ENCODE peak calls at places on chromosomes 7 and 10, in four cellular contexts. Z is small intestine, M is tibial artery, D is endothelial cell of umbilical vein. W is an unnamed sample.

GRCh38 chr7:99677013-99677412 is 2.8 kb downstream of the CYP3A5 start:
- DNase-seq in D (no peak), Z (no peak), M (no peak), W (no peak)

GRCh38 chr7:149820622-149821190 is 17.5 kb upstream of the ZNF862 start:
- DNase-seq in D (no peak), M (no peak), Z (no peak), W (no peak)

GRCh38 chr10:29517352-29517923 is 117.3 kb downstream of the SVIL start:
- DNase-seq in M (no peak), D (peak; percentile 22), Z (peak; percentile 20), W (no peak)

GRCh38 chr7:17108049-17108584 is 190.3 kb upstream of the AHR start:
- DNase-seq in M (no peak), D (no peak), Z (no peak), W (no peak)

GRCh38 chr10:128149267-128149666 is 23.0 kb upstream of the MKI67 start:
- DNase-seq in M (no peak), D (no peak), Z (no peak), W (peak; percentile 72)

GRCh38 chr10:104123397-104123796 is 1.4 kb downstream of the SFR1 start:
- DNase-seq in M (no peak), Z (peak; percentile 11), D (peak; percentile 46), W (no peak)

GRCh38 chr7:101373812-101374612 is 11.3 kb downstream of the COL26A1 start:
- DNase-seq in Z (no peak), M (no peak), D (no peak), W (no peak)

GRCh38 chr10:60424971-60425370 is 35.3 kb upstream of the ANK3 start:
- DNase-seq in Z (no peak), M (no peak), D (no peak), W (no peak)

GRCh38 chr10:88392222-88392621 is 190.9 kb downstream of the RNLS start:
- DNase-seq in Z (peak; percentile 52), M (no peak), D (no peak), W (no peak)

GRCh38 chr7:610531-611280 is 91.1 kb upstream of the PDGFA start:
- DNase-seq in M (no peak), D (peak; percentile 74), Z (no peak), W (no peak)

GRCh38 chr10:28396317-28396716 is 93.5 kb upstream of the MPP7 start:
- DNase-seq in D (no peak), Z (no peak), M (no peak), W (no peak)
- H3K4me3 ChIP-seq in D (no peak overlapping the region), Z (no peak overlapping the region), M (no peak overlapping the region), W (no peak overlapping the region)

GRCh38 chr7:151166629-151167196 is 781 bp downstream of the GBX1 start:
- DNase-seq in D (no peak), Z (no peak), M (no peak), W (no peak)
- H3K27me3 ChIP-seq in D (peaks cover 67% of the 10 kb centered on the region), Z (peaks cover 10% of the 10 kb centered on the region), M (peaks cover 80% of the 10 kb centered on the region), W (peaks cover 67% of the 10 kb centered on the region)

GRCh38 chr10:119713744-119714483 is 11.9 kb upstream of the INPP5F start:
- DNase-seq in M (no peak), D (no peak), Z (no peak), W (no peak)
- H3K4me3 ChIP-seq in M (no peak overlapping the region), D (no peak overlapping the region), Z (no peak overlapping the region), W (no peak overlapping the region)

DNA sequence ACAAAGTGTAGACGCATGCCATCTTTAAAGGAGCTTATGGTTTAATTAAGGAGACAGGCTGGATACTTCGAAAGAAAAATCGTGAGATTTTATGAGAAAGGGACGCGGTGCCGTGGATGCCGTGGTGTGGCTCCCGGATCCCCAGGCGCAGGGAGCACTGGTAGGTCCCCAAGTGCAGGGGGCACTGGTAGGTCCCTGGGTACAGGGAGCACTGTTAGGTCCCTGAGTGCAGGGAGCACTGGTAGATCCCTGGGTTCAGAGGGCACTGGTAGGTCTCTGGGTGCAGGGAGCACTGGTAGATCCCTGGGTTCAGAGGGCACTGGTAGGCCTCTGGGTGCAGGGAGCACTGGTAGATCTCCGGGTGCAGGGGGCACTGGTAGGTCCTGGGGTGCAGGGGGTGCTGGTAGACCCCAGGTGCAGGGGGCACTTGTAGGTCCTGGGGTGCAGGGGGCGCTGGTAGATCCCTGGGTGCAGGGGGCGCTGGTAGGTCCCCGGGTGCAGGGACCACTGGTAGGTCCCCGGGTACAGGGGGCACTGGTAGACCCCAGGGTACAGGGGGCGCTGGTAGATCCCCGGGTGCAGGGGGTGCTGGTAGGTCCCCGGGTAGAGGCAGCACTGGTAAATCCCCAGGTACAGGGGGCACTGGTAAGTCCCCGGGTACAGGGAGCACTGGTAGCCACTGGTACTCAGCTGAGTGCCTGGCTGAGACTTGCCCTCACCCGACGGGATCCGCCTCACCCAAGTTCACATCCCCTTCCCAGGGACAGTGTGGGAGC is 14.1 kb downstream of the PRKAG2 start:
- DNase-seq in D (no peak), M (no peak), Z (no peak), W (no peak)
- H3K27me3 ChIP-seq in D (no peaks in the 10 kb centered on the region), M (no peaks in the 10 kb centered on the region), Z (no peaks in the 10 kb centered on the region), W (no peaks in the 10 kb centered on the region)

GRCh38 chr10:97442277-97442676 is 3.5 kb downstream of the EXOSC1 start:
- DNase-seq in D (no peak), M (no peak), Z (no peak), W (no peak)

GRCh38 chr10:97450828-97451227 is 4.9 kb downstream of the ZDHHC16 start:
- DNase-seq in Z (no peak), M (no peak), D (no peak), W (no peak)

GRCh38 chr10:97444212-97444611 is 1.6 kb downstream of the EXOSC1 start:
- DNase-seq in M (no peak), D (no peak), Z (no peak), W (no peak)

GRCh38 chr10:97445722-97446639 is at the start of the genes EXOSC1 and ZDHHC16:
- DNase-seq in D (peak; percentile 96), M (peak; percentile 93), Z (peak; percentile 98), W (peak; percentile 94)

GRCh38 chr10:97445357-97445721 is 467 bp downstream of the EXOSC1 start:
- DNase-seq in Z (no peak), D (no peak), M (no peak), W (no peak)
- H3K4me3 ChIP-seq in Z (peak overlapping the region; percentile 66), D (peak overlapping the region; percentile 41), M (peak overlapping the region; percentile 76), W (peak overlapping the region; percentile 79)

DNA sequence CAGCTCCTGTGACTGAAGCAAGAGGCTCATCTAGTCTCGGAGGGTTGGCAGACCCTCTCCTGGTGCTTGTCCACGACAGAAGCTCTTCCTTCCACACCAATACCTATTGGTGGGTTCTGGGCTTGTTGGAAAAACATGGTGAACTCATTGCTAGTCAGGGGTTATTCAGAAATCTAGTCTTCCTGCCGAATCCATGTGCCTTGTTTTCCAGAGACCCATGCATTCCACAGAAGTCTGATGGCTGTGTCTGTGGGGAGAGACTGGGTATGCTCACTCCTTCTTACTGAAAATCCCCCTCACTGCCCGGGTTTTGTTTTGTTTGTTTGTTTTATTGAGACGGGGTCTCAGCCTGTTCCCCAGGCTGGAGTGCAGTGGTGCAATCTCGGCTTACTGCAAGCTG is 138.3 kb downstream of the DNAJB6 start:
- DNase-seq in D (no peak), Z (no peak), M (no peak), W (no peak)
- H3K27me3 ChIP-seq in D (no peaks in the 10 kb centered on the region), Z (no peaks in the 10 kb centered on the region), M (no peaks in the 10 kb centered on the region), W (no peaks in the 10 kb centered on the region)

DNA sequence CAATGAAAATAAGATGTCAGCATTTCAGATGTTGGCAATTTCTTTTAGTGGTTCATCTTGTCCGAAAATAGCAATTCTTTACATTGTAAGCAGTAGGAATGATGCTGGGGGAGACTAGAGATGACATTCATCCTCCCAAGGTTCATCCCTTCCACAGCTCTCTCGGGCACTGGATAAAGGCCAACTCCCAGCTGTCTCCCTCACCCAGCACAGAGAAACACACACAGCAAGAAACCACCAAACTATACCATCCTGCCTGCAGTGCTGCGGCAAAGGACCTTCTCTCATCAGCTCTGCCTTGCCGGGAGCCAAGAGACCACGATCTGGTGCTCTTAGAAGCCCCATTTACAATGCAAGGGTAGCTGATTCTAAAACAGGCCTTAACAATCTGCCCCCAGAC is 5.0 kb downstream of the FGFR2 start:
- DNase-seq in Z (no peak), D (no peak), M (no peak), W (no peak)
- H3K4me3 ChIP-seq in Z (no peak overlapping the region), D (no peak overlapping the region), M (no peak overlapping the region), W (peak overlapping the region; percentile 22)

W was measured in suprapubic skin.